ENCODE peak calls at places on chromosomes 1 and 21, in nine cellular contexts. V, S, G, R, U, C, O, D and E are unnamed samples.

GRCh38 chr1:81305997-81306452 is 494.7 kb upstream of the ADGRL2 start:
- DNase-seq in V (peak), S (no peak), G (no peak), R (peak), U (peak), C (peak), O (peak), D (no peak), E (no peak)

GRCh38 chr21:33966324-33966949 is 50.8 kb upstream of the ATP5PO start:
- DNase-seq in V (no peak), S (no peak), G (no peak), R (no peak), U (no peak), C (no peak), O (no peak), D (no peak), E (no peak)

GRCh38 chr21:34826818-34827217 is 158.0 kb downstream of the CLIC6 start:
- DNase-seq in V (no peak), S (no peak), G (no peak), R (no peak), U (no peak), C (no peak), O (no peak), D (no peak), E (no peak)

GRCh38 chr1:156122519-156123355 is 8.2 kb downstream of the LMNA start:
- DNase-seq in V (peak), S (no peak), G (peak), R (peak), U (peak), C (peak), O (no peak), D (peak), E (no peak)

GRCh38 chr1:88774151-88774556 is 90.1 kb downstream of the PKN2 start:
- DNase-seq in V (peak), S (no peak), G (no peak), R (no peak), U (no peak), C (no peak), O (no peak), D (no peak), E (no peak)

GRCh38 chr1:178341218-178341956 is 155.4 kb downstream of the CLEC20A start:
- DNase-seq in V (peak), S (no peak), G (peak), R (no peak), U (peak), C (no peak), O (peak), D (peak), E (no peak)

GRCh38 chr1:22709891-22710687 is 550 bp upstream of the EPHB2 start:
- DNase-seq in V (peak), S (no peak), G (no peak), R (peak), U (peak), C (no peak), O (peak), D (peak), E (no peak)

GRCh38 chr1:1890506-1891348 is at the start of gene GNB1:
- DNase-seq in V (peak), S (peak), G (peak), R (peak), U (peak), C (peak), O (peak), D (peak), E (peak)

GRCh38 chr1:116878804-116879477 is 30.8 kb upstream of the PTGFRN start:
- DNase-seq in V (no peak), S (no peak), G (no peak), R (peak), U (peak), C (no peak), O (peak), D (peak), E (no peak)

GRCh38 chr1:156504062-156504813 is 3.7 kb upstream of the MEF2D start:
- DNase-seq in V (no peak), S (no peak), G (no peak), R (peak), U (no peak), C (no peak), O (no peak), D (no peak), E (no peak)

GRCh38 chr1:221778535-221779142 is 36.8 kb upstream of the DUSP10 start:
- DNase-seq in V (no peak), S (peak), G (no peak), R (no peak), U (no peak), C (no peak), O (no peak), D (no peak), E (no peak)

GRCh38 chr1:173420330-173420806 is 56.8 kb upstream of the PRDX6 start:
- DNase-seq in V (peak), S (peak), G (peak), R (peak), U (no peak), C (peak), O (peak), D (peak), E (peak)

GRCh38 chr1:26614655-26615411 is 81.0 kb upstream of the ARID1A start:
- DNase-seq in V (no peak), S (no peak), G (no peak), R (no peak), U (no peak), C (no peak), O (no peak), D (no peak), E (no peak)

GRCh38 chr1:240516069-240516468 is 95.9 kb downstream of the GREM2 start:
- DNase-seq in V (no peak), S (no peak), G (no peak), R (no peak), U (no peak), C (no peak), O (no peak), D (no peak), E (no peak)

GRCh38 chr1:44569491-44569890 is 104.8 kb downstream of the TMEM53 start:
- DNase-seq in V (no peak), S (no peak), G (no peak), R (no peak), U (no peak), C (no peak), O (no peak), D (no peak), E (no peak)

GRCh38 chr1:65002156-65002507 is 35.8 kb upstream of the JAK1 start:
- DNase-seq in V (no peak), S (no peak), G (peak), R (no peak), U (no peak), C (no peak), O (no peak), D (no peak), E (no peak)

GRCh38 chr1:112537451-112537850 is 28.7 kb downstream of the WNT2B start:
- DNase-seq in V (no peak), S (no peak), G (no peak), R (no peak), U (no peak), C (no peak), O (no peak), D (no peak), E (no peak)

GRCh38 chr1:87182611-87183010 is 146.1 kb upstream of the LMO4 start:
- DNase-seq in V (no peak), S (no peak), G (no peak), R (no peak), U (no peak), C (no peak), O (no peak), D (no peak), E (no peak)

GRCh38 chr1:109298666-109299086 is 8.1 kb downstream of the MYBPHL start:
- DNase-seq in V (no peak), S (no peak), G (no peak), R (no peak), U (no peak), C (no peak), O (no peak), D (peak), E (no peak)

GRCh38 chr1:197994907-197995407 is 77.8 kb downstream of the LHX9 start:
- DNase-seq in V (peak), S (no peak), G (no peak), R (no peak), U (no peak), C (no peak), O (no peak), D (no peak), E (no peak)

GRCh38 chr1:37169743-37170275 is 135.5 kb upstream of the GRIK3 start:
- DNase-seq in V (no peak), S (no peak), G (no peak), R (no peak), U (no peak), C (no peak), O (no peak), D (no peak), E (no peak)

GRCh38 chr21:14826630-14827029 is 238.2 kb downstream of the NRIP1 start:
- DNase-seq in V (no peak), S (no peak), G (no peak), R (no peak), U (no peak), C (no peak), O (no peak), D (no peak), E (no peak)

GRCh38 chr21:35212393-35213127 is 163.5 kb upstream of the RUNX1 start:
- DNase-seq in V (no peak), S (no peak), G (no peak), R (no peak), U (no peak), C (no peak), O (no peak), D (no peak), E (no peak)

GRCh38 chr21:30839304-30839703 is 9.7 kb upstream of the KRTAP7-1 start:
- DNase-seq in V (no peak), S (no peak), G (peak), R (no peak), U (no peak), C (peak), O (peak), D (no peak), E (no peak)

GRCh38 chr21:44760376-44760775 is 41.2 kb downstream of the UBE2G2 start:
- DNase-seq in V (no peak), S (no peak), G (no peak), R (no peak), U (no peak), C (no peak), O (no peak), D (no peak), E (no peak)

GRCh38 chr1:202143768-202144509 is 598 bp downstream of the ARL8A start:
- DNase-seq in V (peak), S (no peak), G (no peak), R (peak), U (no peak), C (no peak), O (peak), D (peak), E (no peak)

GRCh38 chr21:25639167-25639921 is at the start of gene JAM2:
- DNase-seq in V (no peak), S (peak), G (peak), R (peak), U (peak), C (no peak), O (peak), D (peak), E (no peak)

GRCh38 chr1:60427701-60428100 is 354.1 kb upstream of the C1orf87 start:
- DNase-seq in V (no peak), S (no peak), G (no peak), R (peak), U (no peak), C (no peak), O (no peak), D (no peak), E (no peak)

GRCh38 chr1:243343970-243344749 is 88.3 kb downstream of the SDCCAG8 start:
- DNase-seq in V (peak), S (no peak), G (peak), R (peak), U (no peak), C (peak), O (peak), D (no peak), E (peak)